ENCODE peak calls at places on chromosomes 3 and 15, in nine cellular contexts. V, S, F, R, N, T, B, X and M are unnamed samples.

GRCh38 chr15:50945725-50946124 is 37.2 kb downstream of the AP4E1 start:
- DNase-seq in V (no peak), S (no peak), F (no peak), R (peak), N (peak), T (no peak), B (no peak), X (peak), M (no peak)

GRCh38 chr15:70197318-70197944 is 99.7 kb upstream of the TLE3 start:
- DNase-seq in V (no peak), S (peak), F (no peak), R (no peak), N (no peak), T (no peak), B (no peak), X (no peak), M (no peak)

GRCh38 chr3:141485578-141486415 is 1.0 kb upstream of the RASA2 start:
- DNase-seq in V (no peak), S (no peak), F (peak), R (peak), N (peak), T (no peak), B (peak), X (peak), M (no peak)

GRCh38 chr3:67551366-67552016 is 102.9 kb downstream of the SUCLG2 start:
- DNase-seq in V (no peak), S (no peak), F (no peak), R (no peak), N (no peak), T (no peak), B (no peak), X (no peak), M (no peak)

GRCh38 chr3:183560607-183561006 is 5.1 kb upstream of the KLHL6 start:
- DNase-seq in V (no peak), S (no peak), F (peak), R (no peak), N (no peak), T (no peak), B (no peak), X (peak), M (no peak)

GRCh38 chr3:110615454-110615853 is 456.2 kb upstream of the NECTIN3 start:
- DNase-seq in V (no peak), S (no peak), F (no peak), R (no peak), N (no peak), T (no peak), B (no peak), X (no peak), M (no peak)

GRCh38 chr15:62164500-62165028 is 521 bp downstream of the C2CD4B start:
- DNase-seq in V (peak), S (no peak), F (peak), R (peak), N (peak), T (peak), B (no peak), X (no peak), M (no peak)

GRCh38 chr15:28955686-28956421 is 70.1 kb downstream of the APBA2 start:
- DNase-seq in V (no peak), S (no peak), F (no peak), R (peak), N (peak), T (no peak), B (peak), X (peak), M (no peak)

GRCh38 chr3:115381573-115381912 is 234.5 kb upstream of the ZBTB20 start:
- DNase-seq in V (peak), S (no peak), F (no peak), R (peak), N (peak), T (no peak), B (no peak), X (no peak), M (no peak)

GRCh38 chr15:89446260-89446891 is 50.0 kb downstream of the RHCG start:
- DNase-seq in V (no peak), S (no peak), F (no peak), R (no peak), N (no peak), T (no peak), B (no peak), X (no peak), M (no peak)

GRCh38 chr3:50119786-50120185 is 31.1 kb downstream of the RBM5 start:
- DNase-seq in V (no peak), S (no peak), F (no peak), R (no peak), N (no peak), T (no peak), B (no peak), X (no peak), M (no peak)

GRCh38 chr3:127717357-127718243 is 44.8 kb downstream of the ABTB1 start:
- DNase-seq in V (no peak), S (peak), F (no peak), R (no peak), N (no peak), T (no peak), B (no peak), X (no peak), M (no peak)

GRCh38 chr15:79682851-79683288 is 213.9 kb downstream of the MTHFS start:
- DNase-seq in V (no peak), S (no peak), F (no peak), R (peak), N (peak), T (no peak), B (peak), X (peak), M (no peak)

GRCh38 chr3:185702564-185703225 is 116.6 kb downstream of the SENP2 start:
- DNase-seq in V (no peak), S (no peak), F (no peak), R (no peak), N (no peak), T (no peak), B (no peak), X (no peak), M (no peak)

GRCh38 chr15:27342991-27343390 is 372.0 kb downstream of the GABRG3 start:
- DNase-seq in V (no peak), S (no peak), F (peak), R (no peak), N (no peak), T (no peak), B (no peak), X (no peak), M (no peak)

GRCh38 chr15:27341780-27342343 is 370.9 kb downstream of the GABRG3 start:
- DNase-seq in V (no peak), S (no peak), F (no peak), R (no peak), N (no peak), T (no peak), B (no peak), X (no peak), M (no peak)

GRCh38 chr15:27336676-27337075 is 365.7 kb downstream of the GABRG3 start:
- DNase-seq in V (no peak), S (no peak), F (no peak), R (no peak), N (peak), T (no peak), B (no peak), X (peak), M (no peak)

GRCh38 chr15:27339138-27339537 is 368.2 kb downstream of the GABRG3 start:
- DNase-seq in V (no peak), S (no peak), F (no peak), R (no peak), N (no peak), T (no peak), B (no peak), X (no peak), M (no peak)
- TF ChIP-seq CTCF in V (no peak), S (no peak), F (peak), R (no peak), N (no peak), T (no peak), B (no peak), X (no peak), M (no peak)

DNA sequence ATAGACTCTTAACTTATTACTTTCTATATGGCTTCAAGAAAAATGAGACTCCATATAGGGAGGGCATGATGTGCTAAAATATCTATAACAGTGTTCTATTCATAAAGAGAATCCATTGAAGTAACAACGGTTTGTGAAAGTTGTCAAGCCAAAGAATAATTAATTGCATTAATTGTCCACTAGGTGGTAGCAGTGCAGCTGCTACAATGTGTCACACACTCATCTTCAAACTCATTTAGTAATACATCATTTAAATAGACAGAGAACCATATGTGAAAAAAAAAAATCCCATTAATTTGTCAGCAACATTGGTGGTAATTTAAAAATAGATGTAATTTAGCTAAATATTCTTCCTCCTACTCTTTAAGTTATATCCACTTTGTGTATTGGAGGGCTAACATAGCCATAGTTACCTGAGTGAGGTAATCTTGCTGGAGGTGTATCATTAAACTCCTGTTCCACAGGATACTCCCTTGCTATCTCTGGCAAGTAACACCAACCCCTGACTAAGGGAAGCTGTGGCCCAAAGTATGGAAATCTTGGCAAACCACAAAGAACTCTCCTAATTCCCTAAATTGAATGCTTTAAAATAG is 3.7 kb upstream of the CPA3 start:
- DNase-seq in V (no peak), S (no peak), F (peak), R (peak), N (peak), T (no peak), B (peak), X (peak), M (no peak)
- TF ChIP-seq CTCF in V (peak), S (peak), F (peak), R (peak), N (peak), T (peak), B (peak), X (peak), M (peak)

GRCh38 chr15:65086680-65087111 is 10.2 kb downstream of the KBTBD13 start:
- DNase-seq in V (no peak), S (peak), F (no peak), R (no peak), N (no peak), T (no peak), B (no peak), X (no peak), M (no peak)

GRCh38 chr15:65084500-65085206 is 8.1 kb downstream of the KBTBD13 start:
- DNase-seq in V (no peak), S (peak), F (no peak), R (no peak), N (peak), T (no peak), B (no peak), X (no peak), M (no peak)

GRCh38 chr15:65087411-65087810 is 10.9 kb downstream of the KBTBD13 start:
- DNase-seq in V (no peak), S (no peak), F (no peak), R (no peak), N (no peak), T (no peak), B (no peak), X (no peak), M (no peak)

GRCh38 chr15:65085207-65085753 is 8.7 kb downstream of the KBTBD13 start:
- DNase-seq in V (no peak), S (peak), F (no peak), R (no peak), N (no peak), T (no peak), B (no peak), X (no peak), M (no peak)

DNA sequence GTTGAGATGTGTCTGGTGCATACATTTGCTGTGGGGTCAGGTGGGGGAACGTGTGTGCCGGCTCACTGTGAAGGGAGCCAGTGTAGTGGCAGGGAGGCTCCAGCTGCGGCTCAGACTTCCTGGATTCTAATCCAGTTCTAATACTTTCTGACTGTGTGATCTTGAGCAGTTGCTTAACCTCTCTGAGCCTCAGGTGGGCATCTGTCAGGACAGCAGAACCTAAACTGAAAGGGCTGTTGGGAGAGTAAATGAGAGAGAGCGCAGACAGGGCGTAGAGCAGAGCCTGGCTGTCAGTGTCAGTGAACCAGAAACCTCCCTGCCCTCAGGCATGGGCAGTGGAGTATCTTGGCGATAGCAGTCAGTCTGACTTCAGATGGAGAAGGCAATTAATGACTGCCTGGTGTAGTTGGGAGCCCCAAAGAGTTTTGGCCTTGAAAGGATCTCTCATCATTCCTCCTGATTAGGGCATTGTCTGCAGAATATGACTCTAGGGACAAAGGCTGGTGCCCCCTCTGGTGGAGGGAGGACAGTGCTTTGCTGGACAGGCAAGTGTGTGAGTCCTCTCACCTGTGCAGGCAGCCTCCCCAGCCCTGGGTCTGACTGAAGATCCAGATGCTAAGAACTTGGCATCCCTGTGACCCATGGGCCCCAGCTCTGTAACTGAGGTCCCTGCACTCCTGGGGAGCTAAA is 9.6 kb downstream of the KBTBD13 start:
- DNase-seq in V (no peak), S (peak), F (peak), R (peak), N (no peak), T (peak), B (no peak), X (peak), M (no peak)
- TF ChIP-seq CTCF in V (peak), S (peak), F (peak), R (peak), N (peak), T (peak), B (peak), X (peak), M (no peak)

DNA sequence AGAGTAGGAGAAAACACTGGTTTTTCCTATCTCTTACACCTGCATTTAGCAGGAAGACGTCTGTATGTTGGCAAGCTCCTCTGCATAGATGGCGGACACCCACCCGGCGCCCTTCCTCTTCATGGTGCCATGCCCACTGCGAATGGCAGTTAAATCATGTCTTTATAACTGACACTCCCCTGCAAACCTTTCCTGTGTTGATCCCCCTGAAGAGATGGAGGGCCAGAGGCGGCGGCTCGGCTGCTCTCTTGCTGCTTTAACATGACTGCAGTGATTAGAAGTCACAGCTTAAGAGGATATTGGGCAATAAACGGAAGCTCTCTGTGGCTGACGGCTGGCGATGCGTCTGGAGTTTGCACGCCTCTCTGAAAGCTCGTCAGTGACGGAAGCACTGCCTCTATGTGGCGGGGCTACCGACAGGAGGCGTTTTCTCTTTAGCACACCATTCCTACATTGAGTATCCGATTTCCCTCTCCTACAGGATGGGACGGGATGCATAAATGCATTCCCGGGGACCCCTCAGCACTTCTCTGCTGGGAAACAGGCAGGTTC is 25.5 kb upstream of the SNRPA1 start:
- DNase-seq in V (peak), S (no peak), F (peak), R (peak), N (peak), T (no peak), B (no peak), X (no peak), M (no peak)
- TF ChIP-seq CTCF in V (no peak), S (no peak), F (peak), R (peak), N (peak), T (peak), B (no peak), X (no peak), M (no peak)